ENCODE peak calls at places on chromosomes 5 and 9, in four cellular contexts. One of them, this sample, is unnamed.
A peak's percentile ranks its signal among the peaks of the same experiment; 100 is the strongest.

GRCh38 chr9:110517483-110517882 is 62.1 kb downstream of the SVEP1 start:
- DNase-seq in NCI-H2107: no peak
- DNase-seq in hypothalamus: no peak
- DNase-seq in activated CD8-positive, alpha-beta memory T cell treated with anti-CD3 and anti-CD28 coated beads for 24 hours: no peak
- DNase-seq in this sample: no peak

GRCh38 chr9:1337169-1337568 is 287.0 kb downstream of the DMRT2 start:
- DNase-seq in hypothalamus: no peak
- DNase-seq in activated CD8-positive, alpha-beta memory T cell treated with anti-CD3 and anti-CD28 coated beads for 24 hours: no peak
- DNase-seq in NCI-H2107: no peak
- DNase-seq in this sample: no peak

GRCh38 chr9:119370816-119371215 is 1.6 kb upstream of the BRINP1 start:
- DNase-seq in hypothalamus: peak; percentile 14
- DNase-seq in activated CD8-positive, alpha-beta memory T cell treated with anti-CD3 and anti-CD28 coated beads for 24 hours: no peak
- DNase-seq in NCI-H2107: no peak
- DNase-seq in this sample: no peak

GRCh38 chr9:33446507-33447403 is 638 bp downstream of the AQP3 start:
- DNase-seq in NCI-H2107: no peak
- DNase-seq in hypothalamus: no peak
- DNase-seq in activated CD8-positive, alpha-beta memory T cell treated with anti-CD3 and anti-CD28 coated beads for 24 hours: peak; percentile 83
- DNase-seq in this sample: peak; percentile 82

GRCh38 chr9:69874301-69875060 is 53.9 kb downstream of the CFAP95 start:
- DNase-seq in NCI-H2107: no peak
- DNase-seq in activated CD8-positive, alpha-beta memory T cell treated with anti-CD3 and anti-CD28 coated beads for 24 hours: no peak
- DNase-seq in hypothalamus: no peak
- DNase-seq in this sample: no peak

GRCh38 chr5:154406231-154406630 is 39.6 kb upstream of the SAP30L start:
- DNase-seq in hypothalamus: no peak
- DNase-seq in NCI-H2107: no peak
- DNase-seq in activated CD8-positive, alpha-beta memory T cell treated with anti-CD3 and anti-CD28 coated beads for 24 hours: no peak
- DNase-seq in this sample: no peak

GRCh38 chr9:81031422-81032029 is 657.8 kb downstream of the TLE1 start:
- DNase-seq in activated CD8-positive, alpha-beta memory T cell treated with anti-CD3 and anti-CD28 coated beads for 24 hours: no peak
- DNase-seq in hypothalamus: no peak
- DNase-seq in NCI-H2107: no peak
- DNase-seq in this sample: no peak

GRCh38 chr5:116746668-116747067 is 172.0 kb upstream of the SEMA6A start:
- DNase-seq in hypothalamus: no peak
- DNase-seq in activated CD8-positive, alpha-beta memory T cell treated with anti-CD3 and anti-CD28 coated beads for 24 hours: no peak
- DNase-seq in NCI-H2107: no peak
- DNase-seq in this sample: no peak

GRCh38 chr9:124348831-124349230 is 66.4 kb downstream of the PSMB7 start:
- DNase-seq in hypothalamus: no peak
- DNase-seq in activated CD8-positive, alpha-beta memory T cell treated with anti-CD3 and anti-CD28 coated beads for 24 hours: no peak
- DNase-seq in NCI-H2107: no peak
- DNase-seq in this sample: peak; percentile 37

GRCh38 chr9:134049236-134049635 is 18.6 kb downstream of the BRD3 start:
- DNase-seq in NCI-H2107: no peak
- DNase-seq in hypothalamus: no peak
- DNase-seq in activated CD8-positive, alpha-beta memory T cell treated with anti-CD3 and anti-CD28 coated beads for 24 hours: no peak
- DNase-seq in this sample: no peak

This sample was measured in lower lobe of right lung.